ENCODE peak calls at places on chromosomes 7 and 10, in four cellular contexts. Q is transverse colon, P is BJ, Z is dorsolateral prefrontal cortex. F is an unnamed sample.
A peak's percentile ranks its signal among the peaks of the same experiment; 100 is the strongest.

GRCh38 chr10:43057231-43057711 is 19.6 kb upstream of the RET start:
- DNase-seq in Q (no peak), P (no peak), Z (peak; percentile 9), F (no peak)

GRCh38 chr7:81990395-81990794 is 220.5 kb upstream of the HGF start:
- DNase-seq in Q (no peak), P (peak; percentile 13), Z (no peak), F (no peak)

GRCh38 chr7:120550494-120551048 is 277.6 kb downstream of the KCND2 start:
- DNase-seq in Q (no peak), P (no peak), Z (no peak), F (no peak)

GRCh38 chr7:76252020-76252419 is 50.3 kb downstream of the SRRM3 start:
- DNase-seq in Q (no peak), P (no peak), Z (no peak), F (no peak)

GRCh38 chr10:113108948-113109347 is 158.9 kb downstream of the TCF7L2 start:
- DNase-seq in Q (no peak), P (no peak), Z (no peak), F (no peak)

GRCh38 chr7:226281-226882 is 34.0 kb downstream of the FAM20C start:
- DNase-seq in Q (no peak), P (no peak), Z (no peak), F (no peak)

GRCh38 chr7:156474241-156474743 is 166.3 kb upstream of the RNF32 start:
- DNase-seq in Q (no peak), P (no peak), Z (no peak), F (no peak)

GRCh38 chr7:155258233-155258575 is 39.5 kb upstream of the INSIG1 start:
- DNase-seq in Q (no peak), P (peak; percentile 26), Z (no peak), F (peak; percentile 46)

GRCh38 chr10:93752761-93753160 is 5.0 kb upstream of the LGI1 start:
- DNase-seq in Q (no peak), P (peak; percentile 29), Z (no peak), F (peak; percentile 43)

GRCh38 chr10:73908853-73909611 is 1.9 kb upstream of the PLAU start:
- DNase-seq in Q (peak; percentile 28), P (peak; percentile 93), Z (no peak), F (peak; percentile 99)

GRCh38 chr7:31371621-31372020 is 31.1 kb upstream of the NEUROD6 start:
- DNase-seq in Q (no peak), P (no peak), Z (no peak), F (no peak)

GRCh38 chr7:150357277-150357676 is 11.3 kb upstream of the REPIN1 start:
- DNase-seq in Q (no peak), P (no peak), Z (no peak), F (no peak)

GRCh38 chr7:150787321-150788281 is 12.6 kb downstream of the TMEM176B start:
- DNase-seq in Q (no peak), P (no peak), Z (no peak), F (no peak)

GRCh38 chr10:117461766-117462423 is 80.7 kb upstream of the EMX2 start:
- DNase-seq in Q (peak; percentile 76), P (peak; percentile 98), Z (no peak), F (peak; percentile 89)

GRCh38 chr10:99522511-99523250 is 10.1 kb upstream of the NKX2-3 start:
- DNase-seq in Q (peak; percentile 18), P (no peak), Z (no peak), F (no peak)

GRCh38 chr7:129950191-129950940 is 2.4 kb downstream of the UBE2H start:
- DNase-seq in Q (no peak), P (no peak), Z (no peak), F (no peak)

GRCh38 chr10:451021-451471 is 238.4 kb downstream of the DIP2C start:
- DNase-seq in Q (peak; percentile 44), P (no peak), Z (no peak), F (no peak)

GRCh38 chr7:64463636-64464375 is 99.1 kb downstream of the ZNF680 start:
- DNase-seq in Q (peak; percentile 10), P (peak; percentile 30), Z (peak; percentile 82), F (no peak)

GRCh38 chr7:3301831-3302618 is 973 bp downstream of the SDK1 start:
- DNase-seq in Q (no peak), P (no peak), Z (no peak), F (no peak)

GRCh38 chr10:110724116-110724701 is 80.1 kb downstream of the RBM20 start:
- DNase-seq in Q (no peak), P (no peak), Z (no peak), F (no peak)

GRCh38 chr7:76191783-76192240 is 9.9 kb upstream of the SRRM3 start:
- DNase-seq in Q (no peak), P (no peak), Z (no peak), F (peak; percentile 40)

GRCh38 chr10:43251664-43252165 is 15.2 kb downstream of the RASGEF1A start:
- DNase-seq in Q (no peak), P (no peak), Z (no peak), F (no peak)

DNA sequence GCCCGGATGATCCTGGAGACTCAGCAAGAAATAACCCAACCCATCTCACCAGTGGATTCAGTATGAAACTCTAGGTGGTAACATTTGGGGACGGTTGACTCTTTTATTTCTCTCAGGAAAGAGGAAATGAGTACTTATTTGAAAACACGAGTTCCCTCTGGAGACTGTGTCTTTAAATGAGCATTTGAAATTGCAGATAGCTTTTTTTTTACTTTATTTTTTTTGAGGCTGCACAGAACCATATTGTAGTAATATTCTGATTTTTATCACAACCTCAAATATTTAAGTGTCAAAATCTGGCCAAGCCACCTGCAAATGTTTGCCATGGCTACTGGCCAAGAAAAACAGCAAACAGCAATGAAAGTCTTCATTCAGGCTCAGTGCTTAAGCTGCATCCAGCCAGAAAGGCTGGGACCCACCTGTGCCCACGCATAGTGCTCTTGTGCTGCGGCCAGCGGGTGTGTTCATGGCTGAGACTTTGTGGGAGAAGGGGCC is 160.8 kb downstream of the CREB5 start:
- DNase-seq in Q (peak; percentile 12), P (no peak), Z (no peak), F (peak; percentile 72)
- H3K4me3 ChIP-seq in Q (no peak overlapping the region), P (no peak overlapping the region), Z (no peak overlapping the region), F (no peak overlapping the region)

GRCh38 chr10:11242443-11243386 is 225.0 kb downstream of the CELF2 start:
- DNase-seq in Q (peak; percentile 59), P (no peak), Z (no peak), F (no peak)
- TF ChIP-seq CTCF in Q (no peak), P (no peak), Z (no peak), F (no peak)

GRCh38 chr10:70926215-70927000 is 38.0 kb upstream of the PCBD1 start:
- DNase-seq in Q (no peak), P (no peak), Z (no peak), F (no peak)

GRCh38 chr10:70927221-70927943 is 39.0 kb upstream of the PCBD1 start:
- DNase-seq in Q (no peak), P (no peak), Z (no peak), F (no peak)

GRCh38 chr10:70925377-70926214 is 37.2 kb upstream of the PCBD1 start:
- DNase-seq in Q (peak; percentile 41), P (no peak), Z (no peak), F (no peak)

GRCh38 chr10:70930251-70931000 is 42.1 kb upstream of the PCBD1 start:
- DNase-seq in Q (no peak), P (no peak), Z (no peak), F (no peak)

GRCh38 chr10:70928140-70928539 is 39.8 kb upstream of the PCBD1 start:
- DNase-seq in Q (no peak), P (no peak), Z (no peak), F (no peak)
- H3K4me3 ChIP-seq in Q (no peak overlapping the region), P (no peak overlapping the region), Z (no peak overlapping the region), F (no peak overlapping the region)

GRCh38 chr10:72424561-72424960 is 69.8 kb upstream of the DNAJB12 start:
- DNase-seq in Q (no peak), P (no peak), Z (no peak), F (no peak)
- TF ChIP-seq CTCF in Q (no peak), P (no peak), Z (no peak), F (no peak)

GRCh38 chr10:45198596-45199379 is 116.6 kb downstream of the OR13A1 start:
- DNase-seq in Q (no peak), P (no peak), Z (no peak), F (no peak)

GRCh38 chr10:45197816-45198595 is 117.4 kb downstream of the OR13A1 start:
- DNase-seq in Q (no peak), P (no peak), Z (no peak), F (no peak)

GRCh38 chr10:45202242-45202641 is 113.2 kb downstream of the OR13A1 start:
- DNase-seq in Q (no peak), P (no peak), Z (no peak), F (no peak)

GRCh38 chr10:45199380-45199740 is 116.0 kb downstream of the OR13A1 start:
- DNase-seq in Q (no peak), P (no peak), Z (no peak), F (no peak)

GRCh38 chr10:45201271-45201670 is 114.1 kb downstream of the OR13A1 start:
- DNase-seq in Q (no peak), P (no peak), Z (no peak), F (no peak)
- H3K4me3 ChIP-seq in Q (no peak overlapping the region), P (no peak overlapping the region), Z (no peak overlapping the region), F (no peak overlapping the region)

DNA sequence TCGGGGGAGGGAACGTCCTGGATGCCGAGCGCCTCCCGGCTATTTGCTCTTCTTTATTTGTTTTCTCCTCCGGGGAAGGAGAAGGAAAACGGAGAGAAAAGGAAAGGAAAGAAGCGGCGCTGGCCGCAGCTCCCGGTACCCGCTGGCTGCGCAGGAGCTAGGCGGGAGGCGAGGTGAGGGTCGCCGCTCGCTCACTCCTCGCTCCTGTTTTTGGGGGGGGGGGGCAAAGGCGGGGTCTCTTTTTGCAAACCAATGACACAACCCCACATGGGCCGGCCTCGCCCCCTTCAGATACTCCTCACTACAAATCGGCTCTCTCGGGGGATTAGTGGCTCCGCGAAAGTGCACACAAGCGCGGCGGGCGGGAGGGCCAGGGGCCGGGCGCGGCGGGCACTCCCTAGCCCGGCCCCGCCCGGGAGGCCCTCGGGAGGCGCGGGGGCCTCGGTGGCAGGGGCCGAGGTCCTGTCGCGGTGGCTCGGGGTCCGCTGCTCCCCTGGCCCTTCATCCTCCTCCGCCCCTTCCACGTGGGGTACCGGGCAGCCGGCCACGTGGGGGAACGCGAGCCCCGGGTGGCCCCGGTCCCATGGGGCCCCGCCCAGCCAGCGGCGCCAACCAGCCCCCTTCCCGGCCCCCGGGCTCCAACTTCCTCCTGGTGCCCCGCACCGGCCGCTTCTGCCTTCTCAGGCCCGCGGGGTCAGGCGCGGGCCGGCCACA is 650 bp upstream of the CTBP2 start:
- DNase-seq in Q (peak; percentile 72), P (no peak), Z (peak; percentile 65), F (peak; percentile 68)
- TF ChIP-seq CTCF in Q (no peak), P (no peak), Z (no peak), F (peak; percentile 32)

GRCh38 chr7:23467731-23468720 is 2.3 kb downstream of the IGF2BP3 start:
- DNase-seq in Q (peak; percentile 8), P (no peak), Z (no peak), F (no peak)
- H3K4me3 ChIP-seq in Q (peak overlapping the region; percentile 44), P (peak overlapping the region; percentile 49), Z (peak overlapping the region; percentile 46), F (peak overlapping the region; percentile 76)

GRCh38 chr10:92573091-92573797 is 649 bp downstream of the IDE start:
- DNase-seq in Q (peak; percentile 38), P (no peak), Z (no peak), F (no peak)
- TF ChIP-seq CTCF in Q (peak; percentile 24), P (peak; percentile 28), Z (no peak), F (no peak)